ENCODE peak calls at places on chromosome 5, in six cellular contexts. P is NAMALWA, T is mucosa of gallbladder, Q is BJ, Y is Caki2, B is ACHN. W is an unnamed sample.

GRCh38 chr5:38883842-38884241 is 38.0 kb downstream of the OSMR start:
- DNase-seq in P (no peak), Q (no peak), Y (no peak), B (no peak), T (no peak), W (no peak)

GRCh38 chr5:57939771-57940170 is 457.2 kb upstream of the ACTBL2 start:
- DNase-seq in T (no peak), P (no peak), Q (no peak), Y (no peak), B (no peak), W (no peak)

GRCh38 chr5:128111818-128112448 is 28.4 kb downstream of the SLC12A2 start:
- DNase-seq in Q (peak), P (no peak), T (no peak), Y (peak), B (peak), W (no peak)

GRCh38 chr5:172721455-172722308 is 49.3 kb downstream of the DUSP1 start:
- DNase-seq in T (no peak), B (no peak), Q (no peak), Y (no peak), P (no peak), W (no peak)

GRCh38 chr5:62627121-62627520 is 48.5 kb downstream of the LRRC70 start:
- DNase-seq in B (no peak), Q (no peak), P (no peak), Y (no peak), T (no peak), W (no peak)

GRCh38 chr5:14108170-14108996 is 34.8 kb upstream of the TRIO start:
- DNase-seq in Y (peak), B (peak), Q (no peak), T (peak), P (peak), W (peak)

GRCh38 chr5:147898875-147899401 is 7.4 kb downstream of the C5orf46 start:
- DNase-seq in P (no peak), B (no peak), T (no peak), Y (peak), Q (no peak), W (no peak)

GRCh38 chr5:172640822-172641358 is at the start of gene NEURL1B:
- DNase-seq in Y (peak), P (no peak), T (peak), B (peak), Q (no peak), W (peak)

GRCh38 chr5:159207616-159208507 is 1.5 kb downstream of the RNF145 start:
- DNase-seq in Q (peak), P (peak), Y (peak), T (peak), B (peak), W (peak)

GRCh38 chr5:175861337-175862130 is 9.8 kb upstream of the CPLX2 start:
- DNase-seq in T (peak), Q (no peak), P (no peak), B (no peak), Y (peak), W (no peak)

GRCh38 chr5:143401253-143401845 is 2.1 kb downstream of the NR3C1 start:
- DNase-seq in B (no peak), T (no peak), Q (no peak), P (no peak), Y (peak), W (no peak)

GRCh38 chr5:73540192-73540591 is 25.2 kb downstream of the ANKRA2 start:
- DNase-seq in B (no peak), Q (no peak), Y (peak), P (no peak), T (no peak), W (no peak)

GRCh38 chr5:141431286-141431685 is 979 bp downstream of the PCDHGA12 start:
- DNase-seq in B (no peak), Q (no peak), T (no peak), Y (no peak), P (no peak), W (no peak)

GRCh38 chr5:78497573-78498533 is 137.4 kb downstream of the SCAMP1 start:
- DNase-seq in Y (no peak), P (no peak), B (no peak), Q (no peak), T (no peak), W (no peak)

GRCh38 chr5:151243564-151243963 is 9.4 kb upstream of the GM2A start:
- DNase-seq in T (no peak), Q (no peak), B (no peak), P (no peak), Y (no peak), W (no peak)

GRCh38 chr5:173671121-173671949 is 54.9 kb upstream of the BOD1 start:
- DNase-seq in Y (no peak), Q (no peak), B (no peak), T (peak), P (no peak), W (no peak)

GRCh38 chr5:147080391-147080790 is 154.4 kb upstream of the STK32A start:
- DNase-seq in Y (no peak), P (no peak), B (no peak), T (no peak), Q (no peak), W (no peak)

GRCh38 chr5:143642791-143643190 is 169.2 kb upstream of the HMHB1 start:
- DNase-seq in B (no peak), T (no peak), P (no peak), Q (no peak), Y (no peak), W (no peak)

GRCh38 chr5:127003798-127004495 is 26.4 kb downstream of the MARCHF3 start:
- DNase-seq in Q (no peak), P (no peak), T (peak), Y (no peak), B (no peak), W (no peak)

GRCh38 chr5:138819065-138819464 is 56.1 kb downstream of the LRRTM2 start:
- DNase-seq in B (no peak), P (no peak), Y (no peak), T (no peak), Q (no peak), W (no peak)

GRCh38 chr5:177454397-177455035 is 7.9 kb downstream of the PRR7 start:
- DNase-seq in B (peak), P (peak), Q (no peak), T (peak), Y (peak), W (peak)

GRCh38 chr5:54360089-54360488 is 49.7 kb upstream of the ARL15 start:
- DNase-seq in P (no peak), T (peak), Y (no peak), B (peak), Q (no peak), W (no peak)

GRCh38 chr5:148469446-148470062 is 85.8 kb downstream of the FBXO38 start:
- DNase-seq in Y (no peak), P (no peak), B (no peak), T (peak), Q (no peak), W (no peak)

GRCh38 chr5:116378007-116378831 is 196.4 kb downstream of the SEMA6A start:
- DNase-seq in Y (no peak), B (no peak), Q (no peak), P (no peak), T (no peak), W (peak)

GRCh38 chr5:133050500-133050899 is 1.3 kb upstream of the HSPA4 start:
- DNase-seq in P (peak), Q (no peak), Y (no peak), T (no peak), B (no peak), W (no peak)

GRCh38 chr5:130616161-130616560 is 548.9 kb downstream of the HINT1 start:
- DNase-seq in T (no peak), P (no peak), B (no peak), Y (no peak), Q (no peak), W (no peak)

GRCh38 chr5:142807378-142807911 is 37.3 kb downstream of the ARHGAP26 start:
- DNase-seq in P (peak), B (no peak), Y (no peak), Q (no peak), T (no peak), W (no peak)

GRCh38 chr5:176548967-176549444 is at the start of gene CDHR2:
- DNase-seq in T (no peak), B (no peak), P (no peak), Q (no peak), Y (peak), W (no peak)

GRCh38 chr5:164335837-164336236 is 830.4 kb downstream of the MAT2B start:
- DNase-seq in T (no peak), B (peak), Y (peak), P (no peak), Q (no peak), W (no peak)

GRCh38 chr5:154455585-154455984 is 9.8 kb downstream of the SAP30L start:
- DNase-seq in Q (no peak), T (no peak), B (no peak), P (no peak), Y (no peak), W (no peak)